ENCODE peak calls at places on chromosomes 3 and 15, in six cellular contexts. One of them, this sample, is unnamed.

GRCh38 chr3:184426691-184427141 is 46.9 kb downstream of the CHRD start:
- DNase-seq in neuronal stem cell: no peak
- DNase-seq in mesendoderm: no peak
- DNase-seq in H9: no peak
- DNase-seq in IMR-90: no peak
- DNase-seq in H1: no peak
- DNase-seq in this sample: no peak

GRCh38 chr15:52680041-52680391 is 828 bp upstream of the ATOSA start:
- DNase-seq in neuronal stem cell: peak; percentile 14
- DNase-seq in mesendoderm: no peak
- DNase-seq in H9: no peak
- DNase-seq in IMR-90: peak; percentile 1
- DNase-seq in H1: no peak
- DNase-seq in this sample: peak; percentile 76

GRCh38 chr3:106609666-106610301 is 741.0 kb upstream of the CBLB start:
- DNase-seq in neuronal stem cell: peak; percentile 80
- DNase-seq in mesendoderm: peak; percentile 84
- DNase-seq in H9: peak; percentile 69
- DNase-seq in IMR-90: peak; percentile 93
- DNase-seq in H1: peak; percentile 57
- DNase-seq in this sample: peak; percentile 80

GRCh38 chr15:52350423-52350822 is 54.8 kb upstream of the MYO5C start:
- DNase-seq in neuronal stem cell: no peak
- DNase-seq in mesendoderm: peak; percentile 47
- DNase-seq in H9: no peak
- DNase-seq in IMR-90: no peak
- DNase-seq in H1: no peak
- DNase-seq in this sample: no peak

GRCh38 chr15:23039917-23040281 is 530 bp upstream of the TUBGCP5 start:
- DNase-seq in neuronal stem cell: no peak
- DNase-seq in mesendoderm: no peak
- DNase-seq in H9: no peak
- DNase-seq in IMR-90: no peak
- DNase-seq in H1: no peak
- DNase-seq in this sample: no peak

GRCh38 chr15:38823272-38823671 is 258.7 kb upstream of the RASGRP1 start:
- DNase-seq in neuronal stem cell: no peak
- DNase-seq in mesendoderm: no peak
- DNase-seq in H9: no peak
- DNase-seq in IMR-90: no peak
- DNase-seq in H1: no peak
- DNase-seq in this sample: no peak

GRCh38 chr3:14918356-14918860 is 29.0 kb upstream of the NR2C2 start:
- DNase-seq in neuronal stem cell: no peak
- DNase-seq in mesendoderm: no peak
- DNase-seq in H9: no peak
- DNase-seq in IMR-90: no peak
- DNase-seq in H1: no peak
- DNase-seq in this sample: no peak

GRCh38 chr15:58748787-58749531 is 548 bp downstream of the ADAM10 start:
- DNase-seq in neuronal stem cell: peak; percentile 62
- DNase-seq in mesendoderm: peak; percentile 81
- DNase-seq in H9: peak; percentile 47
- DNase-seq in IMR-90: no peak
- DNase-seq in H1: no peak
- DNase-seq in this sample: peak; percentile 52

GRCh38 chr15:89912145-89912673 is 543 bp downstream of the ARPIN start:
- DNase-seq in neuronal stem cell: peak; percentile 26
- DNase-seq in mesendoderm: peak; percentile 35
- DNase-seq in H9: peak; percentile 61
- DNase-seq in IMR-90: no peak
- DNase-seq in H1: no peak
- DNase-seq in this sample: peak; percentile 37

GRCh38 chr3:9024341-9024740 is 61.1 kb upstream of the RAD18 start:
- DNase-seq in neuronal stem cell: no peak
- DNase-seq in mesendoderm: no peak
- DNase-seq in H9: no peak
- DNase-seq in IMR-90: no peak
- DNase-seq in H1: no peak
- DNase-seq in this sample: no peak

GRCh38 chr15:63600001-63600645 is 2.9 kb downstream of the FBXL22 start:
- DNase-seq in neuronal stem cell: peak; percentile 36
- DNase-seq in mesendoderm: peak; percentile 59
- DNase-seq in H9: peak; percentile 51
- DNase-seq in IMR-90: no peak
- DNase-seq in H1: no peak
- DNase-seq in this sample: no peak

GRCh38 chr3:115323380-115323779 is 176.3 kb upstream of the ZBTB20 start:
- DNase-seq in neuronal stem cell: no peak
- DNase-seq in mesendoderm: no peak
- DNase-seq in H9: no peak
- DNase-seq in IMR-90: no peak
- DNase-seq in H1: no peak
- DNase-seq in this sample: no peak

GRCh38 chr15:97627634-97628033 is 332.9 kb upstream of the ARRDC4 start:
- DNase-seq in neuronal stem cell: no peak
- DNase-seq in mesendoderm: no peak
- DNase-seq in H9: no peak
- DNase-seq in IMR-90: no peak
- DNase-seq in H1: no peak
- DNase-seq in this sample: no peak

GRCh38 chr3:194489736-194490612 is 3.2 kb upstream of the ATP13A3 start:
- DNase-seq in neuronal stem cell: no peak
- DNase-seq in mesendoderm: no peak
- DNase-seq in H9: no peak
- DNase-seq in IMR-90: peak; percentile 62
- DNase-seq in H1: no peak
- DNase-seq in this sample: peak; percentile 60

GRCh38 chr3:177802151-177802900 is 605.0 kb upstream of the TBL1XR1 start:
- DNase-seq in neuronal stem cell: no peak
- DNase-seq in mesendoderm: no peak
- DNase-seq in H9: no peak
- DNase-seq in IMR-90: peak; percentile 61
- DNase-seq in H1: no peak
- DNase-seq in this sample: peak; percentile 25

GRCh38 chr3:55571216-55571813 is 84.2 kb upstream of the WNT5A start:
- DNase-seq in neuronal stem cell: no peak
- DNase-seq in mesendoderm: no peak
- DNase-seq in H9: no peak
- DNase-seq in IMR-90: no peak
- DNase-seq in H1: no peak
- DNase-seq in this sample: no peak

GRCh38 chr3:120554727-120555660 is 41.1 kb upstream of the NDUFB4 start:
- DNase-seq in neuronal stem cell: no peak
- DNase-seq in mesendoderm: no peak
- DNase-seq in H9: no peak
- DNase-seq in IMR-90: no peak
- DNase-seq in H1: no peak
- DNase-seq in this sample: no peak

GRCh38 chr3:142857056-142857455 is 31.8 kb downstream of the PCOLCE2 start:
- DNase-seq in neuronal stem cell: no peak
- DNase-seq in mesendoderm: peak; percentile 87
- DNase-seq in H9: peak; percentile 76
- DNase-seq in IMR-90: no peak
- DNase-seq in H1: no peak
- DNase-seq in this sample: peak; percentile 16

GRCh38 chr3:24773798-24774197 is 279.1 kb upstream of the THRB start:
- DNase-seq in neuronal stem cell: peak; percentile 72
- DNase-seq in mesendoderm: peak; percentile 87
- DNase-seq in H9: peak; percentile 80
- DNase-seq in IMR-90: peak; percentile 41
- DNase-seq in H1: peak; percentile 10
- DNase-seq in this sample: peak; percentile 60

GRCh38 chr15:75640483-75641175 is 605 bp upstream of the IMP3 start:
- DNase-seq in neuronal stem cell: no peak
- DNase-seq in mesendoderm: peak; percentile 53
- DNase-seq in H9: no peak
- DNase-seq in IMR-90: peak; percentile 45
- DNase-seq in H1: no peak
- DNase-seq in this sample: peak; percentile 50

GRCh38 chr3:185560676-185561075 is 8.3 kb upstream of the LIPH start:
- DNase-seq in neuronal stem cell: no peak
- DNase-seq in mesendoderm: no peak
- DNase-seq in H9: no peak
- DNase-seq in IMR-90: no peak
- DNase-seq in H1: no peak
- DNase-seq in this sample: no peak

GRCh38 chr3:157529751-157530150 is 26.5 kb upstream of the VEPH1 start:
- DNase-seq in neuronal stem cell: no peak
- DNase-seq in mesendoderm: no peak
- DNase-seq in H9: no peak
- DNase-seq in IMR-90: no peak
- DNase-seq in H1: no peak
- DNase-seq in this sample: no peak

GRCh38 chr15:89303986-89304385 is 30.6 kb downstream of the POLG start:
- DNase-seq in neuronal stem cell: no peak
- DNase-seq in mesendoderm: no peak
- DNase-seq in H9: no peak
- DNase-seq in IMR-90: peak; percentile 55
- DNase-seq in H1: no peak
- DNase-seq in this sample: no peak

DNA sequence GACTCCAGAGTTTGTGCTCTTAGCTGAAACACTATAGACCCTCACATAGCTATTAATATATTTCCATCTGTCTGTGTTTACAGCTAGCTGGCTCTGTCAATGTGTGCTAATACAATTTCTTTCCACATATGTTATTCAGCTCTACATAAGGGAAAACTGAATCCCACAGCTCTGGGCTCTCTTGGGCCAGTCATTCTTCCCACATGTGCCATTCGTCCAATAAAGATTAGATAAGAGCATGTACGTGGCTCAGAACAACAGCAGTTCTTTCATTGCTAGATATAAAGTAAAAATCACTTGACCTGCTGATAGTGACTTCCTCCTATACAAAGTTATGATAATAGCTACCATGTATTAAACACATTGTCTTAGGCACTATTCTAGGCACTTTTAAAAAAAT is 2.8 kb upstream of the ILDR1 start:
- DNase-seq in neuronal stem cell: no peak
- DNase-seq in mesendoderm: no peak
- DNase-seq in H9: no peak
- DNase-seq in IMR-90: no peak
- DNase-seq in H1: no peak
- DNase-seq in this sample: no peak
- H2BK15ac ChIP-seq in neuronal stem cell: no peak overlapping the region
- H2BK15ac ChIP-seq in mesendoderm: no peak overlapping the region
- H2BK15ac ChIP-seq in H9: no peak overlapping the region
- H2BK15ac ChIP-seq in IMR-90: no peak overlapping the region
- H2BK15ac ChIP-seq in H1: no peak overlapping the region
- H2BK15ac ChIP-seq in this sample: no peak overlapping the region

DNA sequence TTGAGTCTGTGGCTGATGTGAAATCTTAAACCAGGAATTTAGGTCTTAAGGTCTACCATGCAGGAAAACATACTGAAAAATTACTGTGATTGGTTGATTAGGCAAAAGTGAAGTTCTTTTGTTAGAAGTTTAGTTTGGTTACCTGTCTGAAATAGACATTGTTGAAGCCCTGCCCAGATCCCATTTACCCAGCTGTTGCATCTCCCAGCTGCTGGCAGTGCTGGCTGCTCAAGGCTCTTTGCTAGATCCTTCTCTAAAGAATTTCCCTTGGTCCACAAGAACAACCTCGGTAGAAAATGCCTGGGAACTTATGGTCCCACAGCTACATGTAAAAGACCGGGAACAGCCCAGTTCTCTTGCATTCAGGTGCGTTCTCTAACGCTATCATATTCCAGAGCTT is 137.3 kb downstream of the EDEM1 start:
- DNase-seq in neuronal stem cell: no peak
- DNase-seq in mesendoderm: no peak
- DNase-seq in H9: no peak
- DNase-seq in IMR-90: no peak
- DNase-seq in H1: no peak
- DNase-seq in this sample: no peak
- H2BK15ac ChIP-seq in neuronal stem cell: no peak overlapping the region
- H2BK15ac ChIP-seq in mesendoderm: no peak overlapping the region
- H2BK15ac ChIP-seq in H9: no peak overlapping the region
- H2BK15ac ChIP-seq in IMR-90: no peak overlapping the region
- H2BK15ac ChIP-seq in H1: no peak overlapping the region
- H2BK15ac ChIP-seq in this sample: no peak overlapping the region

GRCh38 chr3:119492128-119492527 is 6.2 kb upstream of the TIMMDC1 start:
- DNase-seq in neuronal stem cell: no peak
- DNase-seq in mesendoderm: no peak
- DNase-seq in H9: no peak
- DNase-seq in IMR-90: no peak
- DNase-seq in H1: no peak
- DNase-seq in this sample: no peak
- H2BK15ac ChIP-seq in neuronal stem cell: no peak overlapping the region
- H2BK15ac ChIP-seq in mesendoderm: no peak overlapping the region
- H2BK15ac ChIP-seq in H9: no peak overlapping the region
- H2BK15ac ChIP-seq in IMR-90: no peak overlapping the region
- H2BK15ac ChIP-seq in H1: no peak overlapping the region
- H2BK15ac ChIP-seq in this sample: no peak overlapping the region

DNA sequence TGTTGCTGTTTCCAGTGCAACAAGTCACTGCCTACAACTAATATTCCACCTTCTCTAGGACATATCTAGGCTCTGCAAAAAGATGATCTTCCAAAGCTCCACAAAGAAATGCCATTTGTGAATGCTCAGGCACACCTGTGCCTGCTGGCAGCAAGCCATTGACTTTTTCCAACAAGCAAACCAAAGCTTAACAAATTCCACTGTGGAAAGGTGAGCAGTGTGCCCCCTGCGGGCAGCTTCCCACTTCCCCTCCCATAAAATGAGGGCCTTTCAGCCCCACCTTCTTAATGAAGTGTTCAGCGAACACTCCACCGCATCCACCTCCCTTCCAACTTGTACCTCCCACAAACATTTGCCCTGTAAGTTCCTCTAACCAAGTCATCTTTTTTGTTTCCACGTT is 157.5 kb upstream of the SLC24A5 start:
- DNase-seq in neuronal stem cell: no peak
- DNase-seq in mesendoderm: no peak
- DNase-seq in H9: no peak
- DNase-seq in IMR-90: no peak
- DNase-seq in H1: no peak
- DNase-seq in this sample: no peak
- H2BK15ac ChIP-seq in neuronal stem cell: no peak overlapping the region
- H2BK15ac ChIP-seq in mesendoderm: no peak overlapping the region
- H2BK15ac ChIP-seq in H9: no peak overlapping the region
- H2BK15ac ChIP-seq in IMR-90: no peak overlapping the region
- H2BK15ac ChIP-seq in H1: no peak overlapping the region
- H2BK15ac ChIP-seq in this sample: no peak overlapping the region

This sample was measured in mesenchymal stem cell.